ENCODE peak calls at places on chromosomes 13 and 19, in six cellular contexts. T, Y, R, X, S and M are unnamed samples.

GRCh38 chr13:37357548-37357947 is 241.0 kb downstream of the POSTN start:
- DNase-seq in S (no peak), Y (no peak), T (no peak), X (no peak), R (no peak), M (no peak)

GRCh38 chr19:1661995-1662394 is 9.6 kb upstream of the TCF3 start:
- DNase-seq in T (no peak), Y (no peak), R (no peak), S (no peak), X (no peak), M (no peak)

GRCh38 chr19:3095375-3096191 is 1.4 kb downstream of the GNA11 start:
- DNase-seq in T (peak), R (peak), Y (peak), S (no peak), X (peak), M (peak)

GRCh38 chr13:43058318-43058674 is 34.9 kb downstream of the DNAJC15 start:
- DNase-seq in S (peak), X (no peak), R (peak), Y (peak), T (peak), M (no peak)

GRCh38 chr13:91655731-91656130 is 257.3 kb downstream of the GPC5 start:
- DNase-seq in X (no peak), S (no peak), R (no peak), Y (no peak), T (no peak), M (no peak)

GRCh38 chr19:14059093-14059480 is 2.8 kb downstream of the PALM3 start:
- DNase-seq in S (no peak), R (no peak), T (no peak), X (peak), Y (no peak), M (peak)

GRCh38 chr19:13463296-13463695 is 43.0 kb downstream of the CACNA1A start:
- DNase-seq in X (no peak), R (peak), S (peak), T (peak), Y (no peak), M (no peak)

GRCh38 chr19:14120497-14120780 is 2.9 kb upstream of the PRKACA start:
- DNase-seq in T (no peak), Y (no peak), R (no peak), S (no peak), X (no peak), M (no peak)

GRCh38 chr19:42066075-42066754 is 3.8 kb downstream of the GRIK5 start:
- DNase-seq in T (peak), Y (no peak), S (peak), R (peak), X (no peak), M (no peak)

GRCh38 chr13:50901701-50902100 is 7.9 kb upstream of the RNASEH2B start:
- DNase-seq in T (no peak), Y (no peak), X (no peak), S (no peak), R (no peak), M (no peak)

GRCh38 chr13:42047561-42048322 is 706 bp upstream of the DGKH start:
- DNase-seq in S (peak), Y (no peak), X (peak), R (peak), T (peak), M (peak)

GRCh38 chr19:41398603-41399002 is 985 bp downstream of the BCKDHA start:
- DNase-seq in X (no peak), S (no peak), Y (no peak), R (no peak), T (no peak), M (no peak)

GRCh38 chr13:79056706-79057105 is 349.3 kb downstream of the RBM26 start:
- DNase-seq in X (no peak), T (no peak), R (no peak), S (no peak), Y (no peak), M (no peak)

GRCh38 chr19:1455336-1456120 is 5.6 kb downstream of the APC2 start:
- DNase-seq in Y (peak), X (peak), R (peak), T (peak), S (peak), M (peak)

GRCh38 chr13:44305845-44306244 is 67.8 kb upstream of the SERP2 start:
- DNase-seq in X (no peak), T (peak), S (peak), R (peak), Y (no peak), M (no peak)

GRCh38 chr19:49403404-49404187 is 15.5 kb downstream of the KASH5 start:
- DNase-seq in T (no peak), R (no peak), S (peak), Y (no peak), X (no peak), M (no peak)

GRCh38 chr13:76921516-76921915 is 26.8 kb upstream of the ACOD1 start:
- DNase-seq in Y (no peak), R (no peak), T (peak), X (no peak), S (no peak), M (no peak)

GRCh38 chr19:39765091-39766076 is 13.3 kb upstream of the LEUTX start:
- DNase-seq in X (peak), S (peak), Y (peak), T (peak), R (peak), M (peak)

GRCh38 chr13:18959229-18959628 is 222.4 kb downstream of the TUBA3C start:
- DNase-seq in Y (no peak), X (no peak), R (no peak), S (no peak), T (no peak), M (no peak)

GRCh38 chr19:8615813-8616596 is 5.5 kb upstream of the ADAMTS10 start:
- DNase-seq in T (peak), S (peak), X (peak), Y (peak), R (peak), M (peak)

GRCh38 chr13:49060698-49061387 is 85.1 kb downstream of the FNDC3A start:
- DNase-seq in X (no peak), T (peak), S (no peak), R (no peak), Y (no peak), M (no peak)

GRCh38 chr19:46924874-46925547 is 64.2 kb downstream of the ARHGAP35 start:
- DNase-seq in T (no peak), Y (no peak), S (peak), X (no peak), R (no peak), M (no peak)

GRCh38 chr19:46782355-46783019 is 5.9 kb downstream of the SLC1A5 start:
- DNase-seq in T (no peak), X (no peak), R (no peak), Y (no peak), S (no peak), M (no peak)

GRCh38 chr19:33064117-33064777 is 441 bp downstream of the RHPN2 start:
- DNase-seq in T (peak), Y (no peak), S (peak), R (peak), X (no peak), M (no peak)

GRCh38 chr13:104737713-104738112 is 1671.5 kb upstream of the SLC10A2 start:
- DNase-seq in Y (no peak), S (no peak), T (peak), X (no peak), R (no peak), M (no peak)

GRCh38 chr13:83121904-83122303 is 760.4 kb downstream of the SLITRK1 start:
- DNase-seq in S (no peak), Y (no peak), X (no peak), T (no peak), R (no peak), M (no peak)

GRCh38 chr13:101915333-101915732 is 462.9 kb downstream of the ITGBL1 start:
- DNase-seq in R (no peak), X (no peak), Y (no peak), T (no peak), S (no peak), M (no peak)